ENCODE peak calls at places on chromosomes 4 and X, in five cellular contexts. R is IMR-90, Q is H9, Y is B cell, L is heart right ventricle. M is an unnamed sample.

GRCh38 chr4:127809173-127809800 is 27.2 kb downstream of the HSPA4L start:
- DNase-seq in R (peak; percentile 29), Q (no peak), Y (no peak), L (no peak), M (no peak)

GRCh38 chrX:7192871-7193270 is 44.9 kb upstream of the PUDP start:
- DNase-seq in R (no peak), Q (no peak), Y (no peak), L (no peak), M (no peak)

GRCh38 chrX:133056341-133056740 is 40.6 kb downstream of the USP26 start:
- DNase-seq in R (no peak), Q (no peak), Y (no peak), L (no peak), M (no peak)

GRCh38 chrX:67105758-67106116 is 438.1 kb upstream of the AR start:
- DNase-seq in R (no peak), Q (no peak), Y (no peak), L (no peak), M (no peak)

GRCh38 chrX:131895002-131895401 is 128.1 kb upstream of the STK26 start:
- DNase-seq in R (peak; percentile 6), Q (no peak), Y (no peak), L (no peak), M (no peak)

GRCh38 chrX:103215037-103215767 is at the start of gene BEX4:
- DNase-seq in R (peak; percentile 41), Q (peak; percentile 96), Y (peak; percentile 80), L (peak; percentile 83), M (peak; percentile 83)

GRCh38 chrX:56729152-56729557 is at the start of gene NBDY:
- DNase-seq in R (peak; percentile 37), Q (peak; percentile 54), Y (peak; percentile 41), L (peak; percentile 20), M (no peak)

GRCh38 chr4:177673980-177674504 is 231.8 kb upstream of the AGA start:
- DNase-seq in R (no peak), Q (no peak), Y (no peak), L (no peak), M (no peak)

GRCh38 chr4:85790582-85790981 is 315.6 kb downstream of the ARHGAP24 start:
- DNase-seq in R (peak; percentile 79), Q (no peak), Y (no peak), L (no peak), M (no peak)

GRCh38 chrX:39766085-39766726 is 331.6 kb downstream of the BCOR start:
- DNase-seq in R (no peak), Q (no peak), Y (no peak), L (no peak), M (no peak)

DNA sequence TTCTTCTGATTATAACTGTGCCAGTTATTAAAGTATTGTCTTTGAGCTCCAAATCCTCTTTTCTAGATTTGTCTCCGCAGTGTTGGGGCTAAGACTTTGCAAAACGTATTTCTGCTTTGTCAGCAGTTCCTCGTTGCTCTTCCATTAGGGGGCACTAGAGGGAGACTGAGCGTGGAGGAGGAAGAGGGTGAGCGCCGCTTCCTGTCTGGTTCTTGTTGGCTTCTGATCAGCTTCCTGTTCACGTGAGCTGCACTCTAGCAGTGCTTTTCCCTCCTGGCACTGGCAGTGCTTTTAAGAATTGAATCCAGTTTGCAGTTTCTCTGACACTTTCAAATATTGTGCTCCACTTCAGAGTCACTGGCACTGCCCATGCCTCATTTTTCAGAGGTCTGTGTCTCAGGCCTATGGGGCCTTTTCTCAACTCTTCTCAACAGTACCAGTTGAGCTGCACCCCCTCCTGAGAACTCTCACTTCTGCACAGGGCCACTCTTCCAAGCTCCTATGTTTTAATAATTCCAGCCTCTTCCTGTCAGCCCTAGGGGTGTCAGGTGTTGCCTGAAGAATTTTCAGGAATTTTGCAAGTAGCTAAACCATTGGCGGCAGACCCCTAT is 54.4 kb upstream of the LCORL start:
- DNase-seq in R (peak; percentile 12), Q (peak; percentile 50), Y (no peak), L (peak; percentile 14), M (no peak)
- TF ChIP-seq CTCF in R (peak; percentile 24), Q (peak; percentile 65), Y (peak; percentile 23), L (peak; percentile 50), M (peak; percentile 19)

DNA sequence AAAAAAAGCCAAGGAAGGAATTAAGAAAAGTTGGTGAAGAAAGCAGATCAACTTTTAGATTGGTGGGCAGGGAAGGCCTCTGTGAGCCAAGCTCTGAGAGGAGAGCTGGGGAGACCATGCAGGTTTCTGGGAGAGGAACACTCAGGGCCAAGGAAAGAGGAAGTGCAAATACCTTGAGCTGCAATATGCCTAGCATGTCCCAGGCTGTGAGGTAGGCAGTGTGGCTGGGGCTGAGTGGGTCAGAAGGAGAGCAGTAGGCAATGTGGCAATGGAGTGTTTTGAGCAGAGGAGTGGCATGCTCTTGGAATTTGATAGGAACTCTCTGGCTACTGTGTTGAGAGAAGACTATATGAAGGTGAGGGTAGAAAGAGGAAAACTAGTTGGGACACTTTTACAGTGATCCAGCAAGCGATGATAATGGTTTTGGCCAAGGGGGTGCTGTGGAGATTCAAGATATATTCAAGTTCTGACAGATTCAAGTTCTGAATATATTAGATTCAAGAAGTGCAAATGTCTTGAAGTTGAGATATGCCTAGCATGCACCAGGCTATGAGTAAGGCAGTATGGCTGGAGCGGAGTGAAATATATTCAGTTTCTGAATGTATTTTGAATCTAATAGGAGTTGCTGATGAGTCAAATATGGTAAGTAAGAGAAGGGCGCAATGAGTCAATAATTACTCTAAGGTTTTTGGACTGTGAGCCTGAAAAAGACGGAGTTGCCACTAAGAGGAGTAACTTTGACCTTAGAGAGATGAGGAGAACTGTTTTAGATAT is 172.5 kb downstream of the CAMK2D start:
- DNase-seq in R (peak; percentile 24), Q (no peak), Y (peak; percentile 54), L (no peak), M (no peak)
- TF ChIP-seq CTCF in R (no peak), Q (no peak), Y (no peak), L (no peak), M (no peak)

GRCh38 chr4:15331930-15332329 is 95.9 kb upstream of the C1QTNF7 start:
- DNase-seq in R (no peak), Q (no peak), Y (no peak), L (no peak), M (no peak)

GRCh38 chr4:15322016-15322415 is 105.8 kb upstream of the C1QTNF7 start:
- DNase-seq in R (no peak), Q (no peak), Y (no peak), L (no peak), M (no peak)

GRCh38 chr4:15332377-15332776 is 95.5 kb upstream of the C1QTNF7 start:
- DNase-seq in R (no peak), Q (no peak), Y (no peak), L (no peak), M (no peak)

GRCh38 chr4:15325987-15326386 is 101.8 kb upstream of the C1QTNF7 start:
- DNase-seq in R (no peak), Q (no peak), Y (no peak), L (no peak), M (no peak)

GRCh38 chr4:15327311-15328298 is 100.2 kb upstream of the C1QTNF7 start:
- DNase-seq in R (peak; percentile 94), Q (no peak), Y (no peak), L (no peak), M (no peak)
- TF ChIP-seq CTCF in R (no peak), Q (no peak), Y (no peak), L (no peak), M (no peak)

GRCh38 chr4:52862605-52863236 is 604 bp downstream of the RASL11B start:
- DNase-seq in R (no peak), Q (no peak), Y (no peak), L (no peak), M (no peak)

GRCh38 chr4:52863324-52863723 is 1.2 kb downstream of the RASL11B start:
- DNase-seq in R (no peak), Q (no peak), Y (no peak), L (no peak), M (no peak)

GRCh38 chr4:52864816-52865215 is 2.7 kb downstream of the RASL11B start:
- DNase-seq in R (peak; percentile 35), Q (no peak), Y (no peak), L (no peak), M (no peak)

GRCh38 chr4:52861171-52861873 is 795 bp upstream of the RASL11B start:
- DNase-seq in R (no peak), Q (no peak), Y (peak; percentile 35), L (no peak), M (no peak)

GRCh38 chr4:52861879-52862604 is at the start of gene RASL11B:
- DNase-seq in R (peak; percentile 52), Q (peak; percentile 84), Y (peak; percentile 83), L (peak; percentile 89), M (peak; percentile 97)
- TF ChIP-seq CTCF in R (no peak), Q (no peak), Y (peak; percentile 44), L (peak; percentile 49), M (no peak)

GRCh38 chr4:170988446-170988845 is 824.8 kb upstream of the GALNTL6 start:
- DNase-seq in R (no peak), Q (no peak), Y (no peak), L (no peak), M (no peak)

DNA sequence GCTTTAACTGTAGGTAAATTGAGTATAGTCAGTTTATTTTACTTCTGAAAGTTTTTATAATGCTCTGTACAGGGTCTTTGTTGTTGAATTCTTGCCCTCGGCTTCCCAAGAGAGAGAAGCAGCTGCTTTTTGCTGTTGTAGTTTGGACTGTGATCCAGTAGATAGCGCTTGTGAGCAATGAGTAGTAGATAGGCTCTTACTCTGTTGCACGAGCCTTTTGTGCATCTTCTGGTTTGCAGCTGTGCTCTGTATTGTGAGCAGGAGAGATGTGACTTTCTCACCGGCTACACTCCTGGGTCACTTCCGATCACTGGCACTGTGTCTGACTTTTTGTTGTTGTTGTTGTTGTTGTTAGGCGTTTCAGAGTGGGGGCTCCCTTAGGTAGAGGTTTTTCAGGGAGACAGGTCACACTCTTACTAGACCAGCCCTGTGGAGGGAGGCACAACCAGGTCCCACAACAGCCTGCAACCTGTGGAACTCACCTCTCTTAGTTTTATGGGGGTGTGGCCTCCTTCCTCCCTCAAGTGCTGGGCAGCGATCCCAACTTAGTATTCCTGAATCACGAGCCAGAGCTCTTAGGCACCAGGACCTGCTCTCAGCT is 822.1 kb upstream of the GALNTL6 start:
- DNase-seq in R (no peak), Q (peak; percentile 67), Y (no peak), L (no peak), M (peak; percentile 21)
- TF ChIP-seq CTCF in R (no peak), Q (peak; percentile 77), Y (peak; percentile 23), L (no peak), M (peak; percentile 42)

DNA sequence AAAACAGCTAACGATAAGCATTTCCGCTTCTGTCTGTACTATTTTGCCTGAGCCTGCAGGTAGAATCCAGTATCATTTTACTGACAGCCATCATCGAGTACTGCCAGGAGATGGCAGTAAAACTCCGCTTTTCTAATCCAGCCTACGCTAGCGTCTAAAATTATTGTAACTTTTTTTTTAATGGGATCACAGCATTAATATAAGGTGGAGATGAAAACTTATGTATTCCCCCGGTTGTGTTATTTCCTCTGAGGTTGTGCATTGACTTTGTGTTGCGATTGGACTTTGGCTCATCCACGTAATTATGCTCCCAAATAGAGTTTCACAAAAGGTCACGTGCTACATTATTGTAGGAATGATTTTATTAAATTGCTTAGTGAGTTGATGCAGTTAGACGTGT is 248.1 kb downstream of the C4orf33 start:
- DNase-seq in R (peak; percentile 27), Q (no peak), Y (no peak), L (no peak), M (peak; percentile 16)
- TF ChIP-seq CTCF in R (peak; percentile 55), Q (peak; percentile 86), Y (peak; percentile 40), L (peak; percentile 62), M (peak; percentile 25)